ENCODE peak calls at places on chromosomes 1 and 21, in six cellular contexts. M, S, J, I, P and T are unnamed samples.

GRCh38 chr1:83034846-83035245 is 964.1 kb downstream of the TTLL7 start:
- DNase-seq in M (no peak), P (no peak), I (no peak), S (no peak), J (peak), T (no peak)

GRCh38 chr1:230270940-230271325 is 155.2 kb downstream of the PGBD5 start:
- DNase-seq in M (no peak), P (no peak), J (no peak), I (no peak), S (no peak), T (peak)

GRCh38 chr1:247172956-247173355 is 1.1 kb upstream of the ZNF124 start:
- DNase-seq in P (no peak), J (peak), I (no peak), S (no peak), M (no peak), T (no peak)

GRCh38 chr1:205598841-205599666 is 32.8 kb downstream of the ELK4 start:
- DNase-seq in J (no peak), S (no peak), M (no peak), I (peak), P (peak), T (no peak)

GRCh38 chr1:228735871-228736586 is 750 bp downstream of the RHOU start:
- DNase-seq in J (no peak), P (peak), M (no peak), S (peak), I (no peak), T (peak)

GRCh38 chr1:220113136-220113695 is 19.3 kb downstream of the IARS2 start:
- DNase-seq in P (no peak), I (no peak), M (no peak), J (peak), S (no peak), T (peak)

GRCh38 chr21:42233067-42233981 is 14.4 kb downstream of the ABCG1 start:
- DNase-seq in P (peak), I (peak), S (no peak), M (no peak), J (peak), T (no peak)

GRCh38 chr1:119340861-119341261 is 27.7 kb upstream of the HAO2 start:
- DNase-seq in I (no peak), J (no peak), M (no peak), P (no peak), S (no peak), T (peak)

GRCh38 chr1:213658508-213658907 is 329.3 kb upstream of the PROX1 start:
- DNase-seq in P (no peak), J (no peak), I (no peak), S (no peak), M (no peak), T (no peak)

GRCh38 chr1:225817611-225818061 is 7.7 kb downstream of the EPHX1 start:
- DNase-seq in J (peak), M (peak), I (peak), P (peak), S (peak), T (no peak)

GRCh38 chr1:115056395-115056798 is 26.8 kb downstream of the TSHB start:
- DNase-seq in I (no peak), S (no peak), P (no peak), M (peak), J (peak), T (peak)

GRCh38 chr21:28991861-28992525 is 684 bp downstream of the LTN1 start:
- DNase-seq in S (no peak), J (no peak), M (no peak), P (no peak), I (no peak), T (no peak)

GRCh38 chr21:38818336-38818723 is 12.6 kb downstream of the ETS2 start:
- DNase-seq in M (no peak), P (no peak), J (no peak), S (no peak), I (no peak), T (no peak)

GRCh38 chr1:47438321-47439150 is 692 bp downstream of the FOXD2 start:
- DNase-seq in M (no peak), P (peak), I (no peak), J (no peak), S (no peak), T (peak)

GRCh38 chr1:64967381-64967780 is 1.0 kb upstream of the JAK1 start:
- DNase-seq in P (no peak), S (no peak), J (no peak), M (no peak), I (no peak), T (no peak)
- H3K4me3 ChIP-seq in P (no peak), S (no peak), J (no peak), M (no peak), I (peak), T (no peak)

DNA sequence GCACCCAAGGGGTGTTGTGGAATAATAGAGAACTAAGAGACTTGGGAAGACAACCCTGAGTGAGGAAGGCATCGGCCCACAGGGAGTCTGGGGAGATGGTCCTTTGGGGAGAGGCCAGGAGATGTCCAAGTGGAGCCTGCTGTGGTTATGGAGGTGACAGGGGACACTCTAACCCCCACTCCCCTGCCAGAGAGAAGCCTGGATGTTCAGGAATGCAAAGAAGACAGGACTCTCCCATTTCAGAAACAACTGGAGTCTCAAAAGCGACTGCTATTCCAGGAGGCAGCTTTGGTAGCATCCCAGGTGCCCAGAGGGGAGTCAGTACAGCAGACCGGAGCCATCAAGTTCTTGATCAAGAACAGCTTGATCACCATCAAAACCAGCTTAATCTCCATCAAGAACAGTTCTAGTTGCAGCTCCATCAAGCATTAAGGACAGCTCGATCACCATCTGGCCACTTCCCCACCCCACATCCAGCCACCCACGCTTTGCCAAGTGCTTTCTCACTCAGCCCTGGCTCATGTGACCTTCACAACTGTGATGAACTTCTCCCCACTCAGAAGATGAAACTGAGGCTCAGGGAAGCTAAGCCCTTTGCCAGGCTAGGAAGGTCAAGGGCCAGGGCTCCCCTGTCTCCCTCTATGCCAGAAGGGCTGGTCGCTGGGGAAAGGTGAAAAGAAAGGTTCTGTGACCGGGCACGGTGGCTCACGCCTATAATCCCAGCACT is 743 bp downstream of the CD52 start:
- DNase-seq in S (no peak), J (no peak), P (no peak), I (no peak), M (no peak), T (no peak)
- H3K4me3 ChIP-seq in S (no peak), J (no peak), P (no peak), I (peak), M (no peak), T (no peak)

GRCh38 chr1:156430809-156431208 is 61.8 kb downstream of the RHBG start:
- DNase-seq in M (no peak), S (no peak), P (no peak), I (no peak), J (no peak), T (no peak)
- H3K4me3 ChIP-seq in M (no peak), S (no peak), P (no peak), I (no peak), J (no peak), T (no peak)

GRCh38 chr1:2532485-2533160 is 2.6 kb upstream of the HES5 start:
- DNase-seq in J (no peak), M (no peak), S (no peak), P (no peak), I (no peak), T (no peak)

GRCh38 chr1:2528966-2529750 is 905 bp downstream of the HES5 start:
- DNase-seq in J (no peak), S (no peak), P (no peak), I (no peak), M (no peak), T (no peak)

GRCh38 chr1:2528611-2528965 is 1.5 kb downstream of the HES5 start:
- DNase-seq in J (no peak), S (no peak), P (no peak), M (no peak), I (no peak), T (no peak)

GRCh38 chr1:2529776-2530500 is at the start of gene HES5:
- DNase-seq in J (no peak), P (no peak), M (no peak), I (no peak), S (no peak), T (peak)

GRCh38 chr1:2530501-2531361 is 668 bp upstream of the HES5 start:
- DNase-seq in P (no peak), J (no peak), I (no peak), M (no peak), S (no peak), T (no peak)
- H3K4me3 ChIP-seq in P (peak), J (no peak), I (peak), M (no peak), S (no peak), T (no peak)

GRCh38 chr1:9798236-9799130 is 25.3 kb downstream of the CLSTN1 start:
- DNase-seq in J (peak), S (no peak), M (no peak), P (peak), I (no peak), T (no peak)
- H3K4me3 ChIP-seq in J (no peak), S (no peak), M (no peak), P (no peak), I (peak), T (no peak)

GRCh38 chr1:85049735-85050166 is 1.5 kb upstream of the MCOLN3 start:
- DNase-seq in M (no peak), S (no peak), J (no peak), P (no peak), I (no peak), T (no peak)

GRCh38 chr1:85042413-85042812 is 5.9 kb downstream of the MCOLN3 start:
- DNase-seq in J (no peak), S (no peak), M (no peak), P (no peak), I (no peak), T (no peak)

GRCh38 chr1:85047144-85047471 is 1.2 kb downstream of the MCOLN3 start:
- DNase-seq in J (no peak), S (no peak), P (no peak), M (no peak), I (no peak), T (no peak)

GRCh38 chr1:85048296-85049064 is at the start of gene MCOLN3:
- DNase-seq in M (peak), S (peak), J (peak), P (peak), I (no peak), T (peak)

GRCh38 chr1:85047472-85048295 is 616 bp downstream of the MCOLN3 start:
- DNase-seq in J (no peak), I (no peak), M (no peak), P (no peak), S (no peak), T (no peak)
- H3K4me3 ChIP-seq in J (peak), I (peak), M (peak), P (peak), S (peak), T (peak)

DNA sequence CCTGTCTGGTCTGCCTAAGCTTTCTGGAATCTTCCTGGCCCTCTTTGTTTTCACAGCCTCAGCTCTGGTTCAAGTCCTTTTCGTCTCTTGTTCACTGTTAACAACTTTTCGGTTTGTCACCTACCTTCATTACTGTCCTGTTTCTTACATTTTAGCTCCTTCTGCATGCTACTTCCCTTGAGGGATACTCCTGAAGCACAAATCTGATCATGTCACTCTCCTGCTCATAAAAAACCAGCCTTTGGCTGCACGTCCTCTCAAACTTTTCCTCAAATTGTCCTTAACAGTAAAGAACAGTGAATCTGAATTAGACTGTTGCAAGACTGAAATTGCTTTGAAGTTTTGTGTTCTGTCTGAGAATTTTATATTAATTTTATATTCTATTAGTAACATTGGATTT is 3.3 kb downstream of the RAVER2 start:
- DNase-seq in P (no peak), M (no peak), J (no peak), S (no peak), I (no peak), T (no peak)
- H3K4me3 ChIP-seq in P (no peak), M (no peak), J (no peak), S (no peak), I (peak), T (no peak)

GRCh38 chr1:160375788-160376524 is 9.1 kb downstream of the NHLH1 start:
- DNase-seq in P (no peak), M (peak), J (no peak), S (no peak), I (no peak), T (peak)
- H3K4me3 ChIP-seq in P (no peak), M (no peak), J (no peak), S (no peak), I (peak), T (no peak)